ENCODE peak calls at places on chromosome 17, in ten cellular contexts. One of them, this sample, is unnamed.

GRCh38 chr17:55722742-55723487 is at the start of gene TMEM100:
- DNase-seq in omental fat pad: no peak
- DNase-seq in choroid plexus epithelial cell: peak; percentile 92
- DNase-seq in HFF-Myc: peak; percentile 44
- DNase-seq in CD4-positive, alpha-beta T cell: no peak
- DNase-seq in A549: no peak
- DNase-seq in sciatic nerve: no peak
- DNase-seq in NCI-H187: no peak
- DNase-seq in adrenal gland: peak; percentile 63
- DNase-seq in AG08396: peak; percentile 29
- DNase-seq in this sample: peak; percentile 85

GRCh38 chr17:75684249-75684648 is 17.1 kb downstream of the SAP30BP start:
- DNase-seq in CD4-positive, alpha-beta T cell: no peak
- DNase-seq in sciatic nerve: no peak
- DNase-seq in omental fat pad: no peak
- DNase-seq in HFF-Myc: no peak
- DNase-seq in AG08396: no peak
- DNase-seq in NCI-H187: no peak
- DNase-seq in adrenal gland: no peak
- DNase-seq in A549: no peak
- DNase-seq in choroid plexus epithelial cell: no peak
- DNase-seq in this sample: peak; percentile 59

GRCh38 chr17:79993390-79994221 is 42.1 kb downstream of the TBC1D16 start:
- DNase-seq in HFF-Myc: no peak
- DNase-seq in NCI-H187: peak; percentile 38
- DNase-seq in A549: peak; percentile 96
- DNase-seq in sciatic nerve: peak; percentile 81
- DNase-seq in AG08396: peak; percentile 71
- DNase-seq in omental fat pad: peak; percentile 52
- DNase-seq in adrenal gland: peak; percentile 93
- DNase-seq in CD4-positive, alpha-beta T cell: no peak
- DNase-seq in choroid plexus epithelial cell: peak; percentile 98
- DNase-seq in this sample: no peak

GRCh38 chr17:7001562-7001961 is 5.7 kb downstream of the ALOX12 start:
- DNase-seq in adrenal gland: no peak
- DNase-seq in choroid plexus epithelial cell: peak; percentile 58
- DNase-seq in A549: no peak
- DNase-seq in NCI-H187: no peak
- DNase-seq in CD4-positive, alpha-beta T cell: no peak
- DNase-seq in sciatic nerve: no peak
- DNase-seq in omental fat pad: no peak
- DNase-seq in HFF-Myc: no peak
- DNase-seq in AG08396: no peak
- DNase-seq in this sample: no peak

GRCh38 chr17:31313982-31314787 is at the start of gene EVI2B:
- DNase-seq in NCI-H187: no peak
- DNase-seq in A549: no peak
- DNase-seq in AG08396: no peak
- DNase-seq in CD4-positive, alpha-beta T cell: no peak
- DNase-seq in adrenal gland: no peak
- DNase-seq in HFF-Myc: peak; percentile 6
- DNase-seq in omental fat pad: no peak
- DNase-seq in sciatic nerve: no peak
- DNase-seq in choroid plexus epithelial cell: peak; percentile 80
- DNase-seq in this sample: peak; percentile 78

GRCh38 chr17:78351449-78352006 is 8.3 kb downstream of the SOCS3 start:
- DNase-seq in omental fat pad: peak; percentile 90
- DNase-seq in adrenal gland: peak; percentile 92
- DNase-seq in NCI-H187: no peak
- DNase-seq in A549: no peak
- DNase-seq in choroid plexus epithelial cell: peak; percentile 99
- DNase-seq in HFF-Myc: no peak
- DNase-seq in sciatic nerve: peak; percentile 98
- DNase-seq in AG08396: peak; percentile 87
- DNase-seq in CD4-positive, alpha-beta T cell: no peak
- DNase-seq in this sample: no peak

GRCh38 chr17:42559076-42559475 is 2.9 kb upstream of the COASY start:
- DNase-seq in omental fat pad: no peak
- DNase-seq in HFF-Myc: no peak
- DNase-seq in adrenal gland: no peak
- DNase-seq in AG08396: no peak
- DNase-seq in A549: no peak
- DNase-seq in choroid plexus epithelial cell: no peak
- DNase-seq in sciatic nerve: no peak
- DNase-seq in NCI-H187: no peak
- DNase-seq in CD4-positive, alpha-beta T cell: no peak
- DNase-seq in this sample: no peak

GRCh38 chr17:82848022-82848592 is 8.3 kb upstream of the ZNF750 start:
- DNase-seq in NCI-H187: peak; percentile 84
- DNase-seq in HFF-Myc: no peak
- DNase-seq in omental fat pad: no peak
- DNase-seq in AG08396: peak; percentile 83
- DNase-seq in choroid plexus epithelial cell: peak; percentile 90
- DNase-seq in sciatic nerve: no peak
- DNase-seq in CD4-positive, alpha-beta T cell: no peak
- DNase-seq in A549: no peak
- DNase-seq in adrenal gland: peak; percentile 49
- DNase-seq in this sample: no peak

GRCh38 chr17:39867891-39868553 is at the start of gene ZPBP2:
- DNase-seq in CD4-positive, alpha-beta T cell: peak; percentile 24
- DNase-seq in sciatic nerve: no peak
- DNase-seq in A549: no peak
- DNase-seq in HFF-Myc: no peak
- DNase-seq in choroid plexus epithelial cell: no peak
- DNase-seq in AG08396: no peak
- DNase-seq in omental fat pad: no peak
- DNase-seq in NCI-H187: no peak
- DNase-seq in adrenal gland: no peak
- DNase-seq in this sample: no peak

GRCh38 chr17:43360376-43360738 is 38.4 kb upstream of the ARL4D start:
- DNase-seq in sciatic nerve: no peak
- DNase-seq in choroid plexus epithelial cell: peak; percentile 91
- DNase-seq in NCI-H187: no peak
- DNase-seq in adrenal gland: peak; percentile 64
- DNase-seq in AG08396: peak; percentile 56
- DNase-seq in HFF-Myc: no peak
- DNase-seq in CD4-positive, alpha-beta T cell: peak; percentile 54
- DNase-seq in omental fat pad: no peak
- DNase-seq in A549: peak; percentile 69
- DNase-seq in this sample: peak; percentile 85

GRCh38 chr17:82518826-82519810 is at the start of gene FOXK2:
- DNase-seq in HFF-Myc: peak; percentile 76
- DNase-seq in CD4-positive, alpha-beta T cell: peak; percentile 89
- DNase-seq in A549: peak; percentile 99
- DNase-seq in adrenal gland: peak; percentile 95
- DNase-seq in omental fat pad: peak; percentile 51
- DNase-seq in sciatic nerve: peak; percentile 94
- DNase-seq in NCI-H187: peak; percentile 76
- DNase-seq in AG08396: peak; percentile 100
- DNase-seq in choroid plexus epithelial cell: peak; percentile 97
- DNase-seq in this sample: peak; percentile 97

GRCh38 chr17:76142044-76143041 is 1.3 kb upstream of the FOXJ1 start:
- DNase-seq in CD4-positive, alpha-beta T cell: no peak
- DNase-seq in omental fat pad: no peak
- DNase-seq in sciatic nerve: peak; percentile 56
- DNase-seq in NCI-H187: no peak
- DNase-seq in adrenal gland: no peak
- DNase-seq in AG08396: no peak
- DNase-seq in HFF-Myc: no peak
- DNase-seq in choroid plexus epithelial cell: no peak
- DNase-seq in A549: no peak
- DNase-seq in this sample: no peak

GRCh38 chr17:70029019-70029767 is 45.8 kb upstream of the KCNJ16 start:
- DNase-seq in sciatic nerve: no peak
- DNase-seq in adrenal gland: no peak
- DNase-seq in omental fat pad: no peak
- DNase-seq in CD4-positive, alpha-beta T cell: no peak
- DNase-seq in NCI-H187: no peak
- DNase-seq in A549: no peak
- DNase-seq in choroid plexus epithelial cell: no peak
- DNase-seq in AG08396: no peak
- DNase-seq in HFF-Myc: no peak
- DNase-seq in this sample: no peak

This sample was measured in dermis microvascular lymphatic vessel endothelial cell.